ENCODE peak calls at places on chromosomes 11 and 22, in four cellular contexts. C is endodermal cell, F is dorsolateral prefrontal cortex, Q is epithelial cell of prostate. N is an unnamed sample.

GRCh38 chr11:102879801-102880200 is 5.0 kb upstream of the MMP12 start:
- DNase-seq in C (no peak), F (no peak), Q (no peak), N (no peak)

GRCh38 chr11:123363556-123363955 is 66.5 kb upstream of the GRAMD1B start:
- DNase-seq in C (no peak), F (no peak), Q (no peak), N (no peak)

GRCh38 chr11:75896843-75897419 is 81.9 kb downstream of the UVRAG start:
- DNase-seq in C (no peak), F (no peak), Q (no peak), N (no peak)

GRCh38 chr11:115869780-115870431 is 365.7 kb upstream of the CADM1 start:
- DNase-seq in C (peak), F (no peak), Q (no peak), N (no peak)

GRCh38 chr22:43213066-43213465 is 26.1 kb upstream of the TTLL12 start:
- DNase-seq in C (peak), F (no peak), Q (no peak), N (no peak)

GRCh38 chr11:76588455-76589325 is 81.9 kb downstream of the LRRC32 start:
- DNase-seq in C (peak), F (no peak), Q (no peak), N (peak)

GRCh38 chr11:60905551-60906113 is 753 bp downstream of the PRPF19 start:
- DNase-seq in C (no peak), F (no peak), Q (no peak), N (no peak)

GRCh38 chr22:46070722-46071450 is 79.4 kb upstream of the PPARA start:
- DNase-seq in C (peak), F (peak), Q (no peak), N (peak)

GRCh38 chr11:130786987-130787688 is 129.1 kb downstream of the SNX19 start:
- DNase-seq in C (no peak), F (no peak), Q (no peak), N (no peak)

GRCh38 chr11:68367252-68367651 is 54.9 kb downstream of the LRP5 start:
- DNase-seq in C (no peak), F (no peak), Q (no peak), N (no peak)

GRCh38 chr11:17763703-17764102 is 29.1 kb downstream of the KCNC1 start:
- DNase-seq in C (no peak), F (no peak), Q (no peak), N (no peak)

GRCh38 chr22:39520874-39521857 is 804 bp downstream of the ATF4 start:
- DNase-seq in C (peak), F (no peak), Q (no peak), N (peak)

GRCh38 chr11:19524171-19524671 is 188.4 kb upstream of the NAV2 start:
- DNase-seq in C (no peak), F (peak), Q (no peak), N (peak)

GRCh38 chr11:26974068-26974790 is 19.7 kb upstream of the FIBIN start:
- DNase-seq in C (no peak), F (no peak), Q (no peak), N (no peak)

GRCh38 chr22:35818897-35819296 is 101.2 kb downstream of the APOL5 start:
- DNase-seq in C (no peak), F (no peak), Q (no peak), N (no peak)

GRCh38 chr11:14312736-14313438 is 46.1 kb downstream of the RRAS2 start:
- DNase-seq in C (no peak), F (no peak), Q (no peak), N (no peak)

GRCh38 chr22:20107471-20107901 is 8.4 kb upstream of the RANBP1 start:
- DNase-seq in C (no peak), F (no peak), Q (no peak), N (no peak)

GRCh38 chr22:27416553-27417427 is 384.8 kb downstream of the MN1 start:
- DNase-seq in C (peak), F (no peak), Q (peak), N (peak)

GRCh38 chr11:20647976-20648565 is 21.3 kb upstream of the NELL1 start:
- DNase-seq in C (peak), F (no peak), Q (no peak), N (peak)

GRCh38 chr11:128824199-128825049 is 42.7 kb downstream of the KCNJ1 start:
- DNase-seq in C (no peak), F (no peak), Q (no peak), N (no peak)

GRCh38 chr11:19955660-19956059 is 204.6 kb downstream of the DBX1 start:
- DNase-seq in C (no peak), F (no peak), Q (no peak), N (no peak)

GRCh38 chr11:119284344-119285157 is 32.4 kb downstream of the MCAM start:
- DNase-seq in C (no peak), F (no peak), Q (no peak), N (no peak)

GRCh38 chr22:22879675-22880029 is 8.0 kb upstream of the IGLL5 start:
- DNase-seq in C (no peak), F (no peak), Q (no peak), N (no peak)

DNA sequence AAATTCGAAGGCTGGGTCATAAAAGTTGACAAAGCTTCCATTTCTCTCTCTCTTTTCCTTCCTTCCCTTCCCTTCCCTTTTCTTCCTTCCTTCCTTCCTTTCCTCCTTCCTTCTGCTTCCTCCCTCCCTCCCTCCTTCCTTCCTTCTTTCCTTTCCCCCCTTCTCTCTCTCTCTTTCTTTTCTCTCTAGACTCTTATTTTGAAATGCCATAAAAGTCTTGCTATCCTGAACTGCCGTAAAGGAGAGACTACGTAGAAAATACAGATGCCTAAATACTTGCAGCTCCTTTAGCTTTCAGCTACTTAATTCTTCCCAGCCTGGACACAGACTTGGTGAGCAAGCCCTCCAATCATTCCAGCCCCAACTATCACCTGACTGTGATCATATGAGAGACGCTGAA is 1644.4 kb downstream of the FAM181B start:
- DNase-seq in C (no peak), F (no peak), Q (no peak), N (no peak)
- H3K27ac ChIP-seq in C (no peak), F (no peak), Q (no peak), N (no peak)

DNA sequence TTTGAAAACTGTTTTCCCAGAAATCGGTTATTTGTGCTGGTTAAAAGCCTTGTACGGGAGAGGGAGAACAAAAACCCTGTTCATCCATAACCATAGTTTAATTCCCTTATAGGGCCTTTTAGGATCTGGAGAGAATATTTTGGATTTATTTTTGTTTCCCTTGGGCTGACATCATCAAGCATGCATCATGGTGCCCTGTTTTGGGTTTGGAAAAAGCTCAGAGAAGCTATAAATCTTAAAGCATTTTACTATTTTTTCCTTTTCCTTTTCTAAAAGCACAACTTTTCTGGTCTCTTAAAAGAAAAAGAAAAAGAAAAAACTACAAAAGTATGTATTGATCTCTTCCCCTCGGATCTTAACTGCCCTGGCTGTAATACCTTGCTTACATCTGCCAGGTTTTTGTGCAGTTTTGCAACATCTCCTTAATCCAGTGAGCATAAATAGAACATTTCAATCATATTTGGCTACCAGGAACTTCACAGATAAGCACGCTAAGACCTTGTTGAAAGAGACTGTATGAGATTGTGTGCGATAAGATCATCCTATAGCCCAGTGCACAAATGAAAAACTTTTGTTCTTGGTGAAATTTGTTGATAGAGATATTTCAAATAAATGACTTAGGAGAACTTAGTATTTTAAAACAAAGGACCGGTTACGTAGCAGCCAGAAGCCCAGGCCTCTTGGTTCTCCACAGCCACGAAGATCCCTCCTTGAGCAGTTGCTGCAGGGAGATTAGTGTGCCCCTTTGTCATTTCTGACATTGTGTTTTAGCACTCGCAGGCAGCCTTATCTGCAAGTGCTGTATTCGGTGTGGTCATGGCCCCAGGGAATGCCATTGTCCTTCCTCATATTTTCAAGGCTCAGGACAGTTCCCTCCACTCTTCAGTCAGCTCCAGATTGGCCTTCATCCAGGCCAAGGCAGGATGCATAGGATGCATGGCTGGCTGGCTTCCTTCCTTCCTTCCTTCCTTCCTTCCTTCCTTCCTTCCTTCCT is 88.2 kb downstream of the ZBTB16 start:
- DNase-seq in C (peak), F (no peak), Q (no peak), N (peak)
- H3K27ac ChIP-seq in C (no peak), F (peak), Q (no peak), N (peak)

GRCh38 chr11:393219-394033 is 583 bp upstream of the PKP3 start:
- DNase-seq in C (no peak), F (no peak), Q (peak), N (peak)

GRCh38 chr11:392102-392777 is 1.8 kb upstream of the PKP3 start:
- DNase-seq in C (no peak), F (no peak), Q (no peak), N (no peak)

GRCh38 chr11:395866-396265 is 1.9 kb downstream of the PKP3 start:
- DNase-seq in C (no peak), F (no peak), Q (no peak), N (no peak)

GRCh38 chr11:394858-395655 is 1.0 kb downstream of the PKP3 start:
- DNase-seq in C (no peak), F (no peak), Q (no peak), N (no peak)

DNA sequence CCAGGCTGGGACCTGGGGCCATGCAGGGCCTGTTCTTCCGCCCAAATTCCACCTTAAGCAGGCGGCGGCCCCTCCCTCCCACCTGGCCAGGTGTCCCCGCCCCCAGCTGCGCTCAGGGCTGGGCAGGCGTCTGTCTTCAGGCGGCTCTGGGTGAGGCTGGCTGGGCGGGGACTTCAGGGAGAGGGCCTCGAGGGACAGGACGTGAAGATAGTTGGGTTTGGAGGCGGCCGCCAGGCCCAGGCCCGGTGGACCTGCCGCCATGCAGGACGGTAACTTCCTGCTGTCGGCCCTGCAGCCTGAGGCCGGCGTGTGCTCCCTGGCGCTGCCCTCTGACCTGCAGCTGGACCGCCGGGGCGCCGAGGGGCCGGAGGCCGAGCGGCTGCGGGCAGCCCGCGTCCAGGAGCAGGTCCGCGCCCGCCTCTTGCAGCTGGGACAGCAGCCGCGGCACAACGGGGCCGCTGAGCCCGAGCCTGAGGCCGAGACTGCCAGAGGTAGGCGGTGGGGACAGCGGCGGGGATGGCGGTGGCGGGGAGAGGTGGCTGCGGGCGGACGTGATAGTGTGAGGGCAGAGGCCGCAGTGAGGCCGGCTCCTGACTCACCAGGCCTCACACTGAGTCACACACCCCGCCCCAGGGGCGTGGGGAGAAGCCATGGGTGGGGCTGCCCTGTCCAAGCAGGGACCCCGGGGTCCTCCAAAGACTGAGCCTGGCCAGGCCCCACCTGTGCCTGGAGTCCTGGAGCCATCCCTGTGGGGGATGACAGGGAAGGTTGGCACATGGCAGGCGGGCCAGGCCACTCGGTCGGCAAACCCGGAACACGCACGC is at the start of gene PKP3:
- DNase-seq in C (peak), F (no peak), Q (peak), N (peak)
- H3K27ac ChIP-seq in C (peak), F (no peak), Q (peak), N (peak)

DNA sequence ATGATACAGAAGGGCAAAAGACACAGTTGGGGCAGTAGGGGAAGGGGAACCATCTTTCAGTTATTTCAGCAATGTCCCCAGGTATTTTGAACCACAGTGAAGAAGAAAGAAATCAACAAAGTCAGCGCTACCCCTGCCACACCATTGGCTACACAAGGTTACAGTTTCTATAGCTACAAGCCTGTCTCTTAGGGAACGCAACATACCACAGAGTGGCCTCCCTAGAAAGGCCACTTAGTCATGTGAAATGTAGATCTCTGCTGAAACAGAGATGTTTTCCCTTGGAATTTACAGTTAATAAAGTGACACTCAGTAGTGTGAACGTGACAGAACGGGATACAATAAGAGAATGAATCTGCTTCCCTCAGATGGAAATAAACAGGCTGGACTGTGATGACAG is 54.6 kb downstream of the MCHR1 start:
- DNase-seq in C (no peak), F (no peak), Q (no peak), N (no peak)
- H3K27ac ChIP-seq in C (no peak), F (no peak), Q (no peak), N (no peak)

GRCh38 chr11:126430581-126431320 is 75.3 kb downstream of the ST3GAL4 start:
- DNase-seq in C (no peak), F (no peak), Q (no peak), N (no peak)

GRCh38 chr11:126433244-126433846 is 77.9 kb downstream of the ST3GAL4 start:
- DNase-seq in C (no peak), F (no peak), Q (no peak), N (no peak)

GRCh38 chr11:126431401-126432064 is 76.0 kb downstream of the ST3GAL4 start:
- DNase-seq in C (no peak), F (no peak), Q (no peak), N (peak)

GRCh38 chr11:126432525-126432924 is 77.0 kb downstream of the ST3GAL4 start:
- DNase-seq in C (no peak), F (no peak), Q (no peak), N (no peak)

GRCh38 chr11:126432065-126432461 is 76.6 kb downstream of the ST3GAL4 start:
- DNase-seq in C (peak), F (no peak), Q (no peak), N (no peak)
- H3K27ac ChIP-seq in C (no peak), F (no peak), Q (no peak), N (peak)

GRCh38 chr11:86571273-86571948 is 101.0 kb downstream of the ME3 start:
- DNase-seq in C (peak), F (no peak), Q (no peak), N (no peak)
- H3K27ac ChIP-seq in C (no peak), F (no peak), Q (no peak), N (no peak)